ENCODE peak calls at places on chromosome 1, in five cellular contexts. P, K, C, W and R are unnamed samples. For H3K4me1, the result is how much of the 10 kb centered on the place peaks cover.

GRCh38 chr1:183966487-183966886 is 71.0 kb downstream of the COLGALT2 start:
- DNase-seq in K (no peak), W (no peak), C (no peak), P (no peak), R (no peak)

GRCh38 chr1:103365860-103366569 is 159.5 kb upstream of the RNPC3 start:
- DNase-seq in W (no peak), K (no peak), C (no peak), P (no peak), R (no peak)

GRCh38 chr1:22557341-22557950 is 5.8 kb upstream of the EPHA8 start:
- DNase-seq in W (no peak), P (no peak), C (no peak), K (no peak), R (no peak)

GRCh38 chr1:206029484-206029883 is 5.8 kb upstream of the CTSE start:
- DNase-seq in P (peak), C (no peak), K (peak), W (peak), R (no peak)

GRCh38 chr1:180586671-180587155 is 27.9 kb downstream of the OVAAL start:
- DNase-seq in K (peak), W (peak), C (no peak), P (peak), R (no peak)

GRCh38 chr1:101130673-101131072 is 105.1 kb upstream of the DPH5 start:
- DNase-seq in C (no peak), W (peak), P (peak), K (peak), R (no peak)

GRCh38 chr1:215583185-215583692 is 16.1 kb downstream of the KCTD3 start:
- DNase-seq in W (peak), K (peak), P (no peak), C (no peak), R (no peak)

GRCh38 chr1:66931548-66932124 is 6.8 kb downstream of the MIER1 start:
- DNase-seq in C (no peak), W (no peak), P (peak), K (no peak), R (peak)

GRCh38 chr1:228849011-228849541 is 113.8 kb downstream of the RHOU start:
- DNase-seq in K (peak), P (no peak), W (no peak), C (no peak), R (no peak)

GRCh38 chr1:21845646-21846641 is 33.9 kb downstream of the LDLRAD2 start:
- DNase-seq in C (no peak), K (no peak), P (no peak), W (no peak), R (no peak)

GRCh38 chr1:170768929-170769328 is 105.0 kb downstream of the PRRX1 start:
- DNase-seq in P (peak), C (peak), W (no peak), K (no peak), R (no peak)

GRCh38 chr1:225921734-225922709 is 2.0 kb downstream of the PYCR2 start:
- DNase-seq in W (peak), C (no peak), K (no peak), P (no peak), R (no peak)

GRCh38 chr1:24888061-24888970 is 41.8 kb downstream of the RUNX3 start:
- DNase-seq in P (no peak), K (no peak), W (no peak), C (no peak), R (no peak)

GRCh38 chr1:240888039-240888786 is 276.3 kb upstream of the GREM2 start:
- DNase-seq in C (peak), P (no peak), K (peak), W (peak), R (peak)

GRCh38 chr1:98086796-98087195 is 166.0 kb upstream of the DPYD start:
- DNase-seq in C (peak), K (peak), W (peak), P (peak), R (no peak)

GRCh38 chr1:2527553-2527860 is 1.1 kb upstream of the PANK4 start:
- DNase-seq in P (no peak), W (no peak), C (no peak), K (no peak), R (no peak)

GRCh38 chr1:37476460-37477197 is 2.2 kb downstream of the ZC3H12A start:
- DNase-seq in W (peak), P (peak), C (no peak), K (peak), R (no peak)

GRCh38 chr1:99326215-99326949 is 62.1 kb downstream of the PLPPR4 start:
- DNase-seq in P (no peak), W (peak), K (no peak), C (no peak), R (no peak)

GRCh38 chr1:104878203-104878911 is 1128.7 kb downstream of the AMY1C start:
- DNase-seq in K (no peak), P (no peak), C (peak), W (no peak), R (peak)

GRCh38 chr1:91766883-91767282 is 119.1 kb downstream of the TGFBR3 start:
- DNase-seq in W (no peak), K (no peak), C (no peak), P (no peak), R (no peak)
- H3K4me1 ChIP-seq in W (under half), K (under half), C (under half), P (under half), R (under half)

DNA sequence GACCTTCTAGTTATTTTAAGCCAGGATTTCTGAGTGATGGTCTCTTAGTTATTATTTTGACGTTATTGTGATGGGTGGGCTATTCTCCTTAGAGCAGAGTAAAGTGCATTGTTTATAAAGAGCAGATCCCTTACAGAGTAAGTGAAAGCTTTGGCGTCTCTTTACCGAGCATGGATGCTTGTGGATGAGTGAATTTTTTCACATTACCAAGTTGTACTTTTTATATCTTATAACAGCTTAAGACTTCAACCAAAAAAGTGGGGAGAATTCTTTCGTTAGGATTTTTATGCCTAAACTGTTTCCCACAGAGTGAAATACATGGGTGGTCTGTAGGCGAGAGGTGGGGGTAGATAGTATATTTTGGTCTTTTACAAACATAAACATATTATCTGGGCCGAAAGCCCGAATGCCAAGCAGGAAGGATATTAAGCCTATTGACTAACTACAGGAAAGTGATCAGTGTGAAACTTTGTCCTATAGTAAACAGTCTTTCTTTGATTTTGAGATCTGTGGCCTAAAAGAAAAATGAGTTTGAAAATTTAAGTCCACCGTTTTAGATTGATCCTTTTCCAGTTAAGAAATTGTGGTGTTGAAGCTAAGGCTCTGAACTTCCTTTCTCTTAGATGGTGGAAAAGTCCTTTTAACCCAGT is 279.0 kb upstream of the C1orf105 start:
- DNase-seq in C (no peak), K (no peak), W (no peak), P (peak), R (no peak)
- H3K4me3 ChIP-seq in C (no peak), K (peak), W (no peak), P (peak), R (no peak)

GRCh38 chr1:204530932-204531331 is 14.7 kb downstream of the MDM4 start:
- DNase-seq in K (no peak), C (no peak), W (peak), P (no peak), R (no peak)
- TF ChIP-seq EZH2phosphoT487 in K (no peak), C (no peak), W (no peak), P (no peak), R (no peak)

GRCh38 chr1:151993734-151994496 is at the start of gene S100A10:
- DNase-seq in W (peak), K (peak), C (peak), P (peak), R (no peak)
- H3K4me1 ChIP-seq in W (half or more), K (under half), C (under half), P (under half), R (under half)